ENCODE peak calls at places on chromosomes 11 and 22, in five cellular contexts. S is hepatic stellate cell; B is RWPE1; H is activated T-cell treated with anti-CD3 and anti-CD28 coated beads, Interleukin-2, amount 50 U/mL, for 1 hour; K is NCI-H69. U is an unnamed sample.

GRCh38 chr11:45106006-45106405 is 40.4 kb upstream of the PRDM11 start:
- DNase-seq in K (no peak), B (no peak), H (no peak), S (no peak), U (no peak)

GRCh38 chr11:1034456-1035295 is 1.8 kb downstream of the MUC6 start:
- DNase-seq in B (no peak), S (no peak), K (no peak), H (no peak), U (no peak)

GRCh38 chr11:61826930-61827572 is 1.0 kb upstream of the FADS2 start:
- DNase-seq in S (no peak), H (no peak), K (no peak), B (no peak), U (no peak)

GRCh38 chr11:22340803-22341581 is 2.8 kb downstream of the SLC17A6 start:
- DNase-seq in K (peak; percentile 64), S (no peak), H (no peak), B (no peak), U (no peak)

GRCh38 chr11:16978021-16978370 is 36.2 kb downstream of the PLEKHA7 start:
- DNase-seq in K (no peak), S (no peak), H (no peak), B (no peak), U (no peak)

GRCh38 chr11:636511-637332 is at the start of gene DRD4:
- DNase-seq in S (peak; percentile 67), K (peak; percentile 58), H (no peak), B (no peak), U (no peak)

GRCh38 chr11:101082813-101083212 is 46.8 kb downstream of the PGR start:
- DNase-seq in H (no peak), S (no peak), B (no peak), K (no peak), U (no peak)

GRCh38 chr22:27986937-27987336 is 67.9 kb upstream of the PITPNB start:
- DNase-seq in B (no peak), H (no peak), S (no peak), K (no peak), U (no peak)